ENCODE peak calls at places on chromosome 16, in eight cellular contexts. One of them, this sample, is unnamed.

GRCh38 chr16:5379948-5380347 is 282.4 kb upstream of the EEF2KMT start:
- DNase-seq in upper lobe of right lung: no peak
- DNase-seq in activated T-helper 1 cell treated with anti-CD3 and anti-CD28 coated beads, Interleukin-12 subunit alpha, Interleukin-12 subunit beta, Interleukin-2, Interleukin-4 antibody, amounts not matched to agents 30 ng/mL and 10 ng/mL and 1 ng/mL, durations not matched to agents 14 hours and 24 hours and 36 hours: no peak
- DNase-seq in fibroblast of mammary gland: no peak
- DNase-seq in neural crest cell: no peak
- DNase-seq in transverse colon: no peak
- DNase-seq in heart left ventricle: no peak
- DNase-seq in iris pigment epithelial cell: no peak
- DNase-seq in this sample: no peak

GRCh38 chr16:17230932-17231581 is 239.7 kb downstream of the XYLT1 start:
- DNase-seq in neural crest cell: no peak
- DNase-seq in heart left ventricle: no peak
- DNase-seq in fibroblast of mammary gland: no peak
- DNase-seq in iris pigment epithelial cell: no peak
- DNase-seq in transverse colon: no peak
- DNase-seq in upper lobe of right lung: no peak
- DNase-seq in activated T-helper 1 cell treated with anti-CD3 and anti-CD28 coated beads, Interleukin-12 subunit alpha, Interleukin-12 subunit beta, Interleukin-2, Interleukin-4 antibody, amounts not matched to agents 30 ng/mL and 10 ng/mL and 1 ng/mL, durations not matched to agents 14 hours and 24 hours and 36 hours: no peak
- DNase-seq in this sample: no peak

GRCh38 chr16:81668243-81669097 is 110.6 kb upstream of the PLCG2 start:
- DNase-seq in upper lobe of right lung: no peak
- DNase-seq in heart left ventricle: no peak
- DNase-seq in transverse colon: no peak
- DNase-seq in activated T-helper 1 cell treated with anti-CD3 and anti-CD28 coated beads, Interleukin-12 subunit alpha, Interleukin-12 subunit beta, Interleukin-2, Interleukin-4 antibody, amounts not matched to agents 30 ng/mL and 10 ng/mL and 1 ng/mL, durations not matched to agents 14 hours and 24 hours and 36 hours: no peak
- DNase-seq in fibroblast of mammary gland: no peak
- DNase-seq in iris pigment epithelial cell: no peak
- DNase-seq in neural crest cell: no peak
- DNase-seq in this sample: no peak

GRCh38 chr16:67910162-67910561 is 17.1 kb downstream of the PSKH1 start:
- DNase-seq in transverse colon: no peak
- DNase-seq in iris pigment epithelial cell: peak
- DNase-seq in heart left ventricle: no peak
- DNase-seq in activated T-helper 1 cell treated with anti-CD3 and anti-CD28 coated beads, Interleukin-12 subunit alpha, Interleukin-12 subunit beta, Interleukin-2, Interleukin-4 antibody, amounts not matched to agents 30 ng/mL and 10 ng/mL and 1 ng/mL, durations not matched to agents 14 hours and 24 hours and 36 hours: peak
- DNase-seq in fibroblast of mammary gland: peak
- DNase-seq in upper lobe of right lung: no peak
- DNase-seq in neural crest cell: no peak
- DNase-seq in this sample: no peak

GRCh38 chr16:19167710-19168172 is 299 bp upstream of the SYT17 start:
- DNase-seq in iris pigment epithelial cell: peak
- DNase-seq in upper lobe of right lung: peak
- DNase-seq in transverse colon: peak
- DNase-seq in heart left ventricle: peak
- DNase-seq in activated T-helper 1 cell treated with anti-CD3 and anti-CD28 coated beads, Interleukin-12 subunit alpha, Interleukin-12 subunit beta, Interleukin-2, Interleukin-4 antibody, amounts not matched to agents 30 ng/mL and 10 ng/mL and 1 ng/mL, durations not matched to agents 14 hours and 24 hours and 36 hours: peak
- DNase-seq in neural crest cell: peak
- DNase-seq in fibroblast of mammary gland: peak
- DNase-seq in this sample: no peak

GRCh38 chr16:24188143-24188542 is 68.0 kb upstream of the CACNG3 start:
- DNase-seq in transverse colon: no peak
- DNase-seq in fibroblast of mammary gland: no peak
- DNase-seq in activated T-helper 1 cell treated with anti-CD3 and anti-CD28 coated beads, Interleukin-12 subunit alpha, Interleukin-12 subunit beta, Interleukin-2, Interleukin-4 antibody, amounts not matched to agents 30 ng/mL and 10 ng/mL and 1 ng/mL, durations not matched to agents 14 hours and 24 hours and 36 hours: no peak
- DNase-seq in upper lobe of right lung: no peak
- DNase-seq in neural crest cell: no peak
- DNase-seq in heart left ventricle: no peak
- DNase-seq in iris pigment epithelial cell: no peak
- DNase-seq in this sample: no peak

GRCh38 chr16:58684001-58684353 is 593 bp downstream of the SLC38A7 start:
- DNase-seq in fibroblast of mammary gland: peak
- DNase-seq in upper lobe of right lung: no peak
- DNase-seq in neural crest cell: no peak
- DNase-seq in heart left ventricle: peak
- DNase-seq in activated T-helper 1 cell treated with anti-CD3 and anti-CD28 coated beads, Interleukin-12 subunit alpha, Interleukin-12 subunit beta, Interleukin-2, Interleukin-4 antibody, amounts not matched to agents 30 ng/mL and 10 ng/mL and 1 ng/mL, durations not matched to agents 14 hours and 24 hours and 36 hours: no peak
- DNase-seq in transverse colon: no peak
- DNase-seq in iris pigment epithelial cell: peak
- DNase-seq in this sample: no peak

GRCh38 chr16:29146266-29146665 is 161.4 kb downstream of the LAT start:
- DNase-seq in iris pigment epithelial cell: no peak
- DNase-seq in activated T-helper 1 cell treated with anti-CD3 and anti-CD28 coated beads, Interleukin-12 subunit alpha, Interleukin-12 subunit beta, Interleukin-2, Interleukin-4 antibody, amounts not matched to agents 30 ng/mL and 10 ng/mL and 1 ng/mL, durations not matched to agents 14 hours and 24 hours and 36 hours: no peak
- DNase-seq in heart left ventricle: no peak
- DNase-seq in transverse colon: no peak
- DNase-seq in upper lobe of right lung: peak
- DNase-seq in fibroblast of mammary gland: no peak
- DNase-seq in neural crest cell: no peak
- DNase-seq in this sample: no peak

GRCh38 chr16:10619271-10619849 is 39.0 kb upstream of the EMP2 start:
- DNase-seq in fibroblast of mammary gland: no peak
- DNase-seq in upper lobe of right lung: peak
- DNase-seq in heart left ventricle: peak
- DNase-seq in activated T-helper 1 cell treated with anti-CD3 and anti-CD28 coated beads, Interleukin-12 subunit alpha, Interleukin-12 subunit beta, Interleukin-2, Interleukin-4 antibody, amounts not matched to agents 30 ng/mL and 10 ng/mL and 1 ng/mL, durations not matched to agents 14 hours and 24 hours and 36 hours: no peak
- DNase-seq in neural crest cell: no peak
- DNase-seq in transverse colon: peak
- DNase-seq in iris pigment epithelial cell: no peak
- DNase-seq in this sample: no peak

GRCh38 chr16:23502466-23502865 is 7.8 kb downstream of the GGA2 start:
- DNase-seq in heart left ventricle: no peak
- DNase-seq in activated T-helper 1 cell treated with anti-CD3 and anti-CD28 coated beads, Interleukin-12 subunit alpha, Interleukin-12 subunit beta, Interleukin-2, Interleukin-4 antibody, amounts not matched to agents 30 ng/mL and 10 ng/mL and 1 ng/mL, durations not matched to agents 14 hours and 24 hours and 36 hours: no peak
- DNase-seq in transverse colon: no peak
- DNase-seq in upper lobe of right lung: no peak
- DNase-seq in neural crest cell: no peak
- DNase-seq in fibroblast of mammary gland: no peak
- DNase-seq in iris pigment epithelial cell: no peak
- DNase-seq in this sample: no peak

GRCh38 chr16:51523400-51523799 is 372.3 kb upstream of the SALL1 start:
- DNase-seq in neural crest cell: no peak
- DNase-seq in heart left ventricle: no peak
- DNase-seq in transverse colon: no peak
- DNase-seq in activated T-helper 1 cell treated with anti-CD3 and anti-CD28 coated beads, Interleukin-12 subunit alpha, Interleukin-12 subunit beta, Interleukin-2, Interleukin-4 antibody, amounts not matched to agents 30 ng/mL and 10 ng/mL and 1 ng/mL, durations not matched to agents 14 hours and 24 hours and 36 hours: no peak
- DNase-seq in fibroblast of mammary gland: peak
- DNase-seq in upper lobe of right lung: no peak
- DNase-seq in iris pigment epithelial cell: no peak
- DNase-seq in this sample: no peak

GRCh38 chr16:28873543-28874201 is 4.6 kb upstream of the ATP2A1 start:
- DNase-seq in iris pigment epithelial cell: no peak
- DNase-seq in heart left ventricle: no peak
- DNase-seq in neural crest cell: no peak
- DNase-seq in transverse colon: peak
- DNase-seq in fibroblast of mammary gland: peak
- DNase-seq in upper lobe of right lung: peak
- DNase-seq in activated T-helper 1 cell treated with anti-CD3 and anti-CD28 coated beads, Interleukin-12 subunit alpha, Interleukin-12 subunit beta, Interleukin-2, Interleukin-4 antibody, amounts not matched to agents 30 ng/mL and 10 ng/mL and 1 ng/mL, durations not matched to agents 14 hours and 24 hours and 36 hours: peak
- DNase-seq in this sample: peak

GRCh38 chr16:54135361-54136275 is 151.0 kb downstream of the IRX3 start:
- DNase-seq in heart left ventricle: no peak
- DNase-seq in neural crest cell: no peak
- DNase-seq in activated T-helper 1 cell treated with anti-CD3 and anti-CD28 coated beads, Interleukin-12 subunit alpha, Interleukin-12 subunit beta, Interleukin-2, Interleukin-4 antibody, amounts not matched to agents 30 ng/mL and 10 ng/mL and 1 ng/mL, durations not matched to agents 14 hours and 24 hours and 36 hours: no peak
- DNase-seq in upper lobe of right lung: no peak
- DNase-seq in iris pigment epithelial cell: peak
- DNase-seq in fibroblast of mammary gland: peak
- DNase-seq in transverse colon: no peak
- DNase-seq in this sample: no peak

GRCh38 chr16:1167276-1168107 is 14.6 kb downstream of the CACNA1H start:
- DNase-seq in heart left ventricle: no peak
- DNase-seq in activated T-helper 1 cell treated with anti-CD3 and anti-CD28 coated beads, Interleukin-12 subunit alpha, Interleukin-12 subunit beta, Interleukin-2, Interleukin-4 antibody, amounts not matched to agents 30 ng/mL and 10 ng/mL and 1 ng/mL, durations not matched to agents 14 hours and 24 hours and 36 hours: no peak
- DNase-seq in iris pigment epithelial cell: no peak
- DNase-seq in upper lobe of right lung: no peak
- DNase-seq in transverse colon: no peak
- DNase-seq in fibroblast of mammary gland: no peak
- DNase-seq in neural crest cell: peak
- DNase-seq in this sample: no peak

GRCh38 chr16:89431158-89431584 is 59.2 kb downstream of the ANKRD11 start:
- DNase-seq in iris pigment epithelial cell: no peak
- DNase-seq in transverse colon: peak
- DNase-seq in neural crest cell: no peak
- DNase-seq in fibroblast of mammary gland: peak
- DNase-seq in heart left ventricle: no peak
- DNase-seq in upper lobe of right lung: no peak
- DNase-seq in activated T-helper 1 cell treated with anti-CD3 and anti-CD28 coated beads, Interleukin-12 subunit alpha, Interleukin-12 subunit beta, Interleukin-2, Interleukin-4 antibody, amounts not matched to agents 30 ng/mL and 10 ng/mL and 1 ng/mL, durations not matched to agents 14 hours and 24 hours and 36 hours: no peak
- DNase-seq in this sample: no peak

GRCh38 chr16:72565137-72565536 is 393.2 kb upstream of the PMFBP1 start:
- DNase-seq in activated T-helper 1 cell treated with anti-CD3 and anti-CD28 coated beads, Interleukin-12 subunit alpha, Interleukin-12 subunit beta, Interleukin-2, Interleukin-4 antibody, amounts not matched to agents 30 ng/mL and 10 ng/mL and 1 ng/mL, durations not matched to agents 14 hours and 24 hours and 36 hours: no peak
- DNase-seq in transverse colon: no peak
- DNase-seq in upper lobe of right lung: no peak
- DNase-seq in iris pigment epithelial cell: no peak
- DNase-seq in fibroblast of mammary gland: no peak
- DNase-seq in neural crest cell: no peak
- DNase-seq in heart left ventricle: no peak
- DNase-seq in this sample: no peak

GRCh38 chr16:30066882-30067583 is 1.5 kb downstream of the ALDOA start:
- DNase-seq in transverse colon: peak
- DNase-seq in activated T-helper 1 cell treated with anti-CD3 and anti-CD28 coated beads, Interleukin-12 subunit alpha, Interleukin-12 subunit beta, Interleukin-2, Interleukin-4 antibody, amounts not matched to agents 30 ng/mL and 10 ng/mL and 1 ng/mL, durations not matched to agents 14 hours and 24 hours and 36 hours: no peak
- DNase-seq in fibroblast of mammary gland: no peak
- DNase-seq in iris pigment epithelial cell: no peak
- DNase-seq in upper lobe of right lung: no peak
- DNase-seq in heart left ventricle: peak
- DNase-seq in neural crest cell: no peak
- DNase-seq in this sample: no peak

GRCh38 chr16:82587289-82587688 is 39.5 kb upstream of the CDH13 start:
- DNase-seq in upper lobe of right lung: no peak
- DNase-seq in transverse colon: no peak
- DNase-seq in neural crest cell: no peak
- DNase-seq in heart left ventricle: no peak
- DNase-seq in activated T-helper 1 cell treated with anti-CD3 and anti-CD28 coated beads, Interleukin-12 subunit alpha, Interleukin-12 subunit beta, Interleukin-2, Interleukin-4 antibody, amounts not matched to agents 30 ng/mL and 10 ng/mL and 1 ng/mL, durations not matched to agents 14 hours and 24 hours and 36 hours: no peak
- DNase-seq in fibroblast of mammary gland: no peak
- DNase-seq in iris pigment epithelial cell: no peak
- DNase-seq in this sample: no peak

GRCh38 chr16:14378131-14378551 is 251.9 kb downstream of the PARN start:
- DNase-seq in heart left ventricle: no peak
- DNase-seq in upper lobe of right lung: no peak
- DNase-seq in neural crest cell: no peak
- DNase-seq in fibroblast of mammary gland: peak
- DNase-seq in iris pigment epithelial cell: peak
- DNase-seq in transverse colon: no peak
- DNase-seq in activated T-helper 1 cell treated with anti-CD3 and anti-CD28 coated beads, Interleukin-12 subunit alpha, Interleukin-12 subunit beta, Interleukin-2, Interleukin-4 antibody, amounts not matched to agents 30 ng/mL and 10 ng/mL and 1 ng/mL, durations not matched to agents 14 hours and 24 hours and 36 hours: no peak
- DNase-seq in this sample: no peak

GRCh38 chr16:86010680-86011141 is 111.7 kb downstream of the IRF8 start:
- DNase-seq in activated T-helper 1 cell treated with anti-CD3 and anti-CD28 coated beads, Interleukin-12 subunit alpha, Interleukin-12 subunit beta, Interleukin-2, Interleukin-4 antibody, amounts not matched to agents 30 ng/mL and 10 ng/mL and 1 ng/mL, durations not matched to agents 14 hours and 24 hours and 36 hours: no peak
- DNase-seq in heart left ventricle: no peak
- DNase-seq in neural crest cell: no peak
- DNase-seq in upper lobe of right lung: peak
- DNase-seq in fibroblast of mammary gland: no peak
- DNase-seq in iris pigment epithelial cell: no peak
- DNase-seq in transverse colon: no peak
- DNase-seq in this sample: no peak

GRCh38 chr16:68074850-68075249 is 10.3 kb upstream of the NFATC3 start:
- DNase-seq in transverse colon: peak
- DNase-seq in iris pigment epithelial cell: no peak
- DNase-seq in upper lobe of right lung: no peak
- DNase-seq in neural crest cell: no peak
- DNase-seq in fibroblast of mammary gland: no peak
- DNase-seq in activated T-helper 1 cell treated with anti-CD3 and anti-CD28 coated beads, Interleukin-12 subunit alpha, Interleukin-12 subunit beta, Interleukin-2, Interleukin-4 antibody, amounts not matched to agents 30 ng/mL and 10 ng/mL and 1 ng/mL, durations not matched to agents 14 hours and 24 hours and 36 hours: peak
- DNase-seq in heart left ventricle: no peak
- DNase-seq in this sample: no peak

GRCh38 chr16:84340305-84341040 is 27.9 kb upstream of the ATP2C2 start:
- DNase-seq in neural crest cell: no peak
- DNase-seq in activated T-helper 1 cell treated with anti-CD3 and anti-CD28 coated beads, Interleukin-12 subunit alpha, Interleukin-12 subunit beta, Interleukin-2, Interleukin-4 antibody, amounts not matched to agents 30 ng/mL and 10 ng/mL and 1 ng/mL, durations not matched to agents 14 hours and 24 hours and 36 hours: no peak
- DNase-seq in heart left ventricle: no peak
- DNase-seq in iris pigment epithelial cell: peak
- DNase-seq in fibroblast of mammary gland: peak
- DNase-seq in transverse colon: peak
- DNase-seq in upper lobe of right lung: peak
- DNase-seq in this sample: no peak

GRCh38 chr16:17171250-17172143 is 299.3 kb downstream of the XYLT1 start:
- DNase-seq in fibroblast of mammary gland: no peak
- DNase-seq in heart left ventricle: no peak
- DNase-seq in transverse colon: no peak
- DNase-seq in upper lobe of right lung: no peak
- DNase-seq in iris pigment epithelial cell: no peak
- DNase-seq in activated T-helper 1 cell treated with anti-CD3 and anti-CD28 coated beads, Interleukin-12 subunit alpha, Interleukin-12 subunit beta, Interleukin-2, Interleukin-4 antibody, amounts not matched to agents 30 ng/mL and 10 ng/mL and 1 ng/mL, durations not matched to agents 14 hours and 24 hours and 36 hours: no peak
- DNase-seq in neural crest cell: no peak
- DNase-seq in this sample: no peak

GRCh38 chr16:30458561-30459394 is 13.1 kb upstream of the SEPHS2 start:
- DNase-seq in activated T-helper 1 cell treated with anti-CD3 and anti-CD28 coated beads, Interleukin-12 subunit alpha, Interleukin-12 subunit beta, Interleukin-2, Interleukin-4 antibody, amounts not matched to agents 30 ng/mL and 10 ng/mL and 1 ng/mL, durations not matched to agents 14 hours and 24 hours and 36 hours: peak
- DNase-seq in upper lobe of right lung: peak
- DNase-seq in fibroblast of mammary gland: no peak
- DNase-seq in transverse colon: peak
- DNase-seq in neural crest cell: no peak
- DNase-seq in iris pigment epithelial cell: no peak
- DNase-seq in heart left ventricle: peak
- DNase-seq in this sample: peak

GRCh38 chr16:19589771-19590302 is 34.3 kb downstream of the VPS35L start:
- DNase-seq in transverse colon: no peak
- DNase-seq in upper lobe of right lung: no peak
- DNase-seq in iris pigment epithelial cell: peak
- DNase-seq in neural crest cell: no peak
- DNase-seq in activated T-helper 1 cell treated with anti-CD3 and anti-CD28 coated beads, Interleukin-12 subunit alpha, Interleukin-12 subunit beta, Interleukin-2, Interleukin-4 antibody, amounts not matched to agents 30 ng/mL and 10 ng/mL and 1 ng/mL, durations not matched to agents 14 hours and 24 hours and 36 hours: no peak
- DNase-seq in heart left ventricle: no peak
- DNase-seq in fibroblast of mammary gland: peak
- DNase-seq in this sample: no peak

GRCh38 chr16:88783391-88784073 is 1.5 kb downstream of the PIEZO1 start:
- DNase-seq in transverse colon: no peak
- DNase-seq in activated T-helper 1 cell treated with anti-CD3 and anti-CD28 coated beads, Interleukin-12 subunit alpha, Interleukin-12 subunit beta, Interleukin-2, Interleukin-4 antibody, amounts not matched to agents 30 ng/mL and 10 ng/mL and 1 ng/mL, durations not matched to agents 14 hours and 24 hours and 36 hours: no peak
- DNase-seq in upper lobe of right lung: peak
- DNase-seq in iris pigment epithelial cell: peak
- DNase-seq in heart left ventricle: no peak
- DNase-seq in fibroblast of mammary gland: no peak
- DNase-seq in neural crest cell: no peak
- DNase-seq in this sample: no peak

GRCh38 chr16:70770968-70771552 is 29.9 kb downstream of the VAC14 start:
- DNase-seq in activated T-helper 1 cell treated with anti-CD3 and anti-CD28 coated beads, Interleukin-12 subunit alpha, Interleukin-12 subunit beta, Interleukin-2, Interleukin-4 antibody, amounts not matched to agents 30 ng/mL and 10 ng/mL and 1 ng/mL, durations not matched to agents 14 hours and 24 hours and 36 hours: peak
- DNase-seq in fibroblast of mammary gland: peak
- DNase-seq in upper lobe of right lung: peak
- DNase-seq in neural crest cell: peak
- DNase-seq in transverse colon: peak
- DNase-seq in heart left ventricle: peak
- DNase-seq in iris pigment epithelial cell: peak
- DNase-seq in this sample: peak

GRCh38 chr16:85227924-85228462 is 115.7 kb upstream of the CIBAR2 start:
- DNase-seq in heart left ventricle: no peak
- DNase-seq in fibroblast of mammary gland: peak
- DNase-seq in neural crest cell: no peak
- DNase-seq in iris pigment epithelial cell: peak
- DNase-seq in transverse colon: no peak
- DNase-seq in upper lobe of right lung: no peak
- DNase-seq in activated T-helper 1 cell treated with anti-CD3 and anti-CD28 coated beads, Interleukin-12 subunit alpha, Interleukin-12 subunit beta, Interleukin-2, Interleukin-4 antibody, amounts not matched to agents 30 ng/mL and 10 ng/mL and 1 ng/mL, durations not matched to agents 14 hours and 24 hours and 36 hours: no peak
- DNase-seq in this sample: no peak

GRCh38 chr16:69017036-69017783 is 88.2 kb upstream of the HAS3 start:
- DNase-seq in transverse colon: no peak
- DNase-seq in activated T-helper 1 cell treated with anti-CD3 and anti-CD28 coated beads, Interleukin-12 subunit alpha, Interleukin-12 subunit beta, Interleukin-2, Interleukin-4 antibody, amounts not matched to agents 30 ng/mL and 10 ng/mL and 1 ng/mL, durations not matched to agents 14 hours and 24 hours and 36 hours: no peak
- DNase-seq in neural crest cell: no peak
- DNase-seq in upper lobe of right lung: no peak
- DNase-seq in heart left ventricle: no peak
- DNase-seq in iris pigment epithelial cell: peak
- DNase-seq in fibroblast of mammary gland: peak
- DNase-seq in this sample: no peak

GRCh38 chr16:61814716-61815347 is 221.4 kb downstream of the CDH8 start:
- DNase-seq in activated T-helper 1 cell treated with anti-CD3 and anti-CD28 coated beads, Interleukin-12 subunit alpha, Interleukin-12 subunit beta, Interleukin-2, Interleukin-4 antibody, amounts not matched to agents 30 ng/mL and 10 ng/mL and 1 ng/mL, durations not matched to agents 14 hours and 24 hours and 36 hours: no peak
- DNase-seq in transverse colon: no peak
- DNase-seq in iris pigment epithelial cell: no peak
- DNase-seq in heart left ventricle: no peak
- DNase-seq in upper lobe of right lung: no peak
- DNase-seq in neural crest cell: no peak
- DNase-seq in fibroblast of mammary gland: no peak
- DNase-seq in this sample: no peak

GRCh38 chr16:85667841-85668413 is 20.8 kb downstream of the GINS2 start:
- DNase-seq in iris pigment epithelial cell: no peak
- DNase-seq in upper lobe of right lung: no peak
- DNase-seq in activated T-helper 1 cell treated with anti-CD3 and anti-CD28 coated beads, Interleukin-12 subunit alpha, Interleukin-12 subunit beta, Interleukin-2, Interleukin-4 antibody, amounts not matched to agents 30 ng/mL and 10 ng/mL and 1 ng/mL, durations not matched to agents 14 hours and 24 hours and 36 hours: no peak
- DNase-seq in neural crest cell: no peak
- DNase-seq in transverse colon: no peak
- DNase-seq in heart left ventricle: no peak
- DNase-seq in fibroblast of mammary gland: no peak
- DNase-seq in this sample: no peak

GRCh38 chr16:80807916-80808315 is 3.5 kb upstream of the CDYL2 start:
- DNase-seq in transverse colon: no peak
- DNase-seq in activated T-helper 1 cell treated with anti-CD3 and anti-CD28 coated beads, Interleukin-12 subunit alpha, Interleukin-12 subunit beta, Interleukin-2, Interleukin-4 antibody, amounts not matched to agents 30 ng/mL and 10 ng/mL and 1 ng/mL, durations not matched to agents 14 hours and 24 hours and 36 hours: no peak
- DNase-seq in fibroblast of mammary gland: peak
- DNase-seq in iris pigment epithelial cell: no peak
- DNase-seq in neural crest cell: no peak
- DNase-seq in heart left ventricle: no peak
- DNase-seq in upper lobe of right lung: no peak
- DNase-seq in this sample: no peak

GRCh38 chr16:19898924-19899604 is 14.4 kb upstream of the GPRC5B start:
- DNase-seq in fibroblast of mammary gland: peak
- DNase-seq in transverse colon: peak
- DNase-seq in upper lobe of right lung: no peak
- DNase-seq in neural crest cell: peak
- DNase-seq in iris pigment epithelial cell: peak
- DNase-seq in heart left ventricle: no peak
- DNase-seq in activated T-helper 1 cell treated with anti-CD3 and anti-CD28 coated beads, Interleukin-12 subunit alpha, Interleukin-12 subunit beta, Interleukin-2, Interleukin-4 antibody, amounts not matched to agents 30 ng/mL and 10 ng/mL and 1 ng/mL, durations not matched to agents 14 hours and 24 hours and 36 hours: peak
- DNase-seq in this sample: no peak